ENCODE peak calls at places on chromosomes 3 and 15, in eight cellular contexts. One of them, this sample, is unnamed.

GRCh38 chr15:60937278-60937677 is 291.8 kb downstream of the RORA start:
- DNase-seq in NCI-H82: no peak
- DNase-seq in Right ventricle myocardium superior: no peak
- DNase-seq in fibroblast of mammary gland: no peak
- DNase-seq in T-helper 9 cell: no peak
- DNase-seq in GM12865: no peak
- DNase-seq in mesothelial cell of epicardium: no peak
- DNase-seq in substantia nigra: no peak
- DNase-seq in this sample: no peak

GRCh38 chr3:162112719-162113118 is 616.1 kb downstream of the OTOL1 start:
- DNase-seq in NCI-H82: no peak
- DNase-seq in Right ventricle myocardium superior: no peak
- DNase-seq in fibroblast of mammary gland: no peak
- DNase-seq in T-helper 9 cell: no peak
- DNase-seq in GM12865: no peak
- DNase-seq in mesothelial cell of epicardium: no peak
- DNase-seq in substantia nigra: no peak
- DNase-seq in this sample: no peak

GRCh38 chr15:50345298-50345697 is 9.7 kb downstream of the GABPB1 start:
- DNase-seq in NCI-H82: no peak
- DNase-seq in Right ventricle myocardium superior: no peak
- DNase-seq in fibroblast of mammary gland: no peak
- DNase-seq in T-helper 9 cell: no peak
- DNase-seq in GM12865: no peak
- DNase-seq in mesothelial cell of epicardium: no peak
- DNase-seq in substantia nigra: no peak
- DNase-seq in this sample: no peak

GRCh38 chr3:52798978-52799476 is 4.4 kb downstream of the ITIH3 start:
- DNase-seq in NCI-H82: peak; percentile 36
- DNase-seq in Right ventricle myocardium superior: no peak
- DNase-seq in fibroblast of mammary gland: peak; percentile 12
- DNase-seq in T-helper 9 cell: no peak
- DNase-seq in GM12865: peak; percentile 45
- DNase-seq in mesothelial cell of epicardium: no peak
- DNase-seq in substantia nigra: no peak
- DNase-seq in this sample: no peak

GRCh38 chr3:143321058-143321769 is 201.6 kb downstream of the CHST2 start:
- DNase-seq in NCI-H82: no peak
- DNase-seq in Right ventricle myocardium superior: no peak
- DNase-seq in fibroblast of mammary gland: no peak
- DNase-seq in T-helper 9 cell: no peak
- DNase-seq in GM12865: no peak
- DNase-seq in mesothelial cell of epicardium: no peak
- DNase-seq in substantia nigra: no peak
- DNase-seq in this sample: no peak

GRCh38 chr3:23761440-23761896 is 44.3 kb upstream of the UBE2E1 start:
- DNase-seq in NCI-H82: peak; percentile 42
- DNase-seq in Right ventricle myocardium superior: no peak
- DNase-seq in fibroblast of mammary gland: peak; percentile 59
- DNase-seq in T-helper 9 cell: no peak
- DNase-seq in GM12865: peak; percentile 75
- DNase-seq in mesothelial cell of epicardium: no peak
- DNase-seq in substantia nigra: no peak
- DNase-seq in this sample: no peak

GRCh38 chr15:41801850-41802455 is 25.9 kb upstream of the JMJD7 start:
- DNase-seq in NCI-H82: no peak
- DNase-seq in Right ventricle myocardium superior: no peak
- DNase-seq in fibroblast of mammary gland: peak; percentile 69
- DNase-seq in T-helper 9 cell: no peak
- DNase-seq in GM12865: no peak
- DNase-seq in mesothelial cell of epicardium: no peak
- DNase-seq in substantia nigra: no peak
- DNase-seq in this sample: no peak

GRCh38 chr3:57956119-57956832 is 51.9 kb upstream of the FLNB start:
- DNase-seq in NCI-H82: no peak
- DNase-seq in Right ventricle myocardium superior: peak; percentile 0
- DNase-seq in fibroblast of mammary gland: peak; percentile 96
- DNase-seq in T-helper 9 cell: no peak
- DNase-seq in GM12865: no peak
- DNase-seq in mesothelial cell of epicardium: no peak
- DNase-seq in substantia nigra: no peak
- DNase-seq in this sample: no peak

GRCh38 chr3:46163551-46163981 is 44.5 kb downstream of the CCR1 start:
- DNase-seq in NCI-H82: no peak
- DNase-seq in Right ventricle myocardium superior: no peak
- DNase-seq in fibroblast of mammary gland: no peak
- DNase-seq in T-helper 9 cell: no peak
- DNase-seq in GM12865: no peak
- DNase-seq in mesothelial cell of epicardium: no peak
- DNase-seq in substantia nigra: no peak
- DNase-seq in this sample: no peak

GRCh38 chr3:56885879-56886647 is 84.3 kb upstream of the ARHGEF3 start:
- DNase-seq in NCI-H82: peak; percentile 3
- DNase-seq in Right ventricle myocardium superior: no peak
- DNase-seq in fibroblast of mammary gland: no peak
- DNase-seq in T-helper 9 cell: no peak
- DNase-seq in GM12865: no peak
- DNase-seq in mesothelial cell of epicardium: no peak
- DNase-seq in substantia nigra: no peak
- DNase-seq in this sample: no peak

This sample was measured in omental fat pad.